ENCODE peak calls at places on chromosomes 3 and 15, in eight cellular contexts. C is nucleus accumbens, W is spleen, V is AG10803, A is HCEC 1CT, L is dorsolateral prefrontal cortex, E is GM06990, Z is naive B cell. X is an unnamed sample.

GRCh38 chr3:161644871-161645636 is 148.4 kb downstream of the OTOL1 start:
- DNase-seq in C (peak; percentile 1), W (no peak), V (no peak), A (no peak), L (no peak), E (no peak), Z (no peak), X (no peak)

GRCh38 chr3:141940204-141940776 is 63.8 kb downstream of the ATP1B3 start:
- DNase-seq in C (no peak), W (peak; percentile 41), V (peak; percentile 58), A (peak; percentile 14), L (peak; percentile 53), E (no peak), Z (no peak), X (no peak)

GRCh38 chr15:62208367-62208766 is 43.3 kb upstream of the C2CD4B start:
- DNase-seq in C (no peak), W (no peak), V (no peak), A (no peak), L (no peak), E (no peak), Z (no peak), X (no peak)

GRCh38 chr3:18758047-18758704 is 333.0 kb upstream of the SATB1 start:
- DNase-seq in C (no peak), W (no peak), V (no peak), A (no peak), L (no peak), E (peak; percentile 22), Z (peak; percentile 74), X (no peak)

GRCh38 chr3:156291269-156292123 is 171.1 kb downstream of the KCNAB1 start:
- DNase-seq in C (no peak), W (peak; percentile 71), V (peak; percentile 10), A (no peak), L (peak; percentile 32), E (no peak), Z (peak; percentile 29), X (no peak)

GRCh38 chr3:148631124-148631903 is 66.4 kb upstream of the AGTR1 start:
- DNase-seq in C (no peak), W (no peak), V (no peak), A (no peak), L (no peak), E (no peak), Z (no peak), X (no peak)

GRCh38 chr3:164417955-164418354 is 660.3 kb downstream of the SI start:
- DNase-seq in C (no peak), W (no peak), V (no peak), A (peak; percentile 12), L (no peak), E (no peak), Z (no peak), X (no peak)

GRCh38 chr15:51751687-51752683 is 588 bp downstream of the TMOD2 start:
- DNase-seq in C (no peak), W (peak; percentile 84), V (no peak), A (peak; percentile 18), L (no peak), E (peak; percentile 47), Z (no peak), X (peak; percentile 35)

GRCh38 chr15:33242165-33242564 is 47.7 kb upstream of the FMN1 start:
- DNase-seq in C (no peak), W (no peak), V (peak; percentile 51), A (peak; percentile 35), L (no peak), E (no peak), Z (no peak), X (no peak)

GRCh38 chr3:134378384-134378783 is 4.1 kb upstream of the AMOTL2 start:
- DNase-seq in C (peak; percentile 44), W (peak; percentile 66), V (no peak), A (peak; percentile 40), L (peak; percentile 48), E (no peak), Z (no peak), X (no peak)